ENCODE peak calls at places on chromosomes 13 and 19, in six cellular contexts. One of them, this sample, is unnamed.

GRCh38 chr19:28400953-28401671 is 811.8 kb downstream of the UQCRFS1 start:
- DNase-seq in esophagus squamous epithelium: no peak
- DNase-seq in coronary artery: no peak
- DNase-seq in dorsolateral prefrontal cortex: no peak
- DNase-seq in A673: no peak
- DNase-seq in RWPE2: no peak
- DNase-seq in this sample: no peak

GRCh38 chr19:38004100-38004504 is 97.1 kb downstream of the SIPA1L3 start:
- DNase-seq in esophagus squamous epithelium: no peak
- DNase-seq in coronary artery: no peak
- DNase-seq in dorsolateral prefrontal cortex: no peak
- DNase-seq in A673: no peak
- DNase-seq in RWPE2: no peak
- DNase-seq in this sample: no peak

GRCh38 chr13:46119883-46120614 is 15.2 kb upstream of the CPB2 start:
- DNase-seq in esophagus squamous epithelium: no peak
- DNase-seq in coronary artery: no peak
- DNase-seq in dorsolateral prefrontal cortex: no peak
- DNase-seq in A673: peak
- DNase-seq in RWPE2: no peak
- DNase-seq in this sample: no peak

GRCh38 chr13:94298346-94298745 is 181.1 kb downstream of the DCT start:
- DNase-seq in esophagus squamous epithelium: no peak
- DNase-seq in coronary artery: no peak
- DNase-seq in dorsolateral prefrontal cortex: no peak
- DNase-seq in A673: no peak
- DNase-seq in RWPE2: no peak
- DNase-seq in this sample: no peak

GRCh38 chr13:101272886-101273285 is 143.4 kb downstream of the NALCN start:
- DNase-seq in esophagus squamous epithelium: no peak
- DNase-seq in coronary artery: no peak
- DNase-seq in dorsolateral prefrontal cortex: no peak
- DNase-seq in A673: no peak
- DNase-seq in RWPE2: no peak
- DNase-seq in this sample: no peak

GRCh38 chr13:76646946-76647345 is 239.3 kb downstream of the KCTD12 start:
- DNase-seq in esophagus squamous epithelium: no peak
- DNase-seq in coronary artery: no peak
- DNase-seq in dorsolateral prefrontal cortex: no peak
- DNase-seq in A673: no peak
- DNase-seq in RWPE2: no peak
- DNase-seq in this sample: no peak

GRCh38 chr19:16836115-16836905 is 7.1 kb downstream of the SIN3B start:
- DNase-seq in esophagus squamous epithelium: no peak
- DNase-seq in coronary artery: no peak
- DNase-seq in dorsolateral prefrontal cortex: no peak
- DNase-seq in A673: no peak
- DNase-seq in RWPE2: no peak
- DNase-seq in this sample: no peak

GRCh38 chr13:52850396-52851152 is 2.1 kb upstream of the PCDH8 start:
- DNase-seq in esophagus squamous epithelium: no peak
- DNase-seq in coronary artery: no peak
- DNase-seq in dorsolateral prefrontal cortex: no peak
- DNase-seq in A673: peak
- DNase-seq in RWPE2: peak
- DNase-seq in this sample: no peak

GRCh38 chr13:94173312-94173854 is 306.1 kb downstream of the DCT start:
- DNase-seq in esophagus squamous epithelium: no peak
- DNase-seq in coronary artery: no peak
- DNase-seq in dorsolateral prefrontal cortex: no peak
- DNase-seq in A673: no peak
- DNase-seq in RWPE2: no peak
- DNase-seq in this sample: no peak

GRCh38 chr19:45423589-45424190 is at the start of gene ERCC1:
- DNase-seq in esophagus squamous epithelium: peak
- DNase-seq in coronary artery: peak
- DNase-seq in dorsolateral prefrontal cortex: peak
- DNase-seq in A673: peak
- DNase-seq in RWPE2: peak
- DNase-seq in this sample: peak

GRCh38 chr13:110047511-110047910 is 259.4 kb downstream of the COL4A1 start:
- DNase-seq in esophagus squamous epithelium: no peak
- DNase-seq in coronary artery: peak
- DNase-seq in dorsolateral prefrontal cortex: no peak
- DNase-seq in A673: no peak
- DNase-seq in RWPE2: no peak
- DNase-seq in this sample: no peak

GRCh38 chr13:80979035-80979641 is 638.2 kb upstream of the SPRY2 start:
- DNase-seq in esophagus squamous epithelium: no peak
- DNase-seq in coronary artery: no peak
- DNase-seq in dorsolateral prefrontal cortex: peak
- DNase-seq in A673: peak
- DNase-seq in RWPE2: no peak
- DNase-seq in this sample: no peak

GRCh38 chr13:99215466-99215865 is 14.8 kb downstream of the UBAC2 start:
- DNase-seq in esophagus squamous epithelium: no peak
- DNase-seq in coronary artery: no peak
- DNase-seq in dorsolateral prefrontal cortex: no peak
- DNase-seq in A673: no peak
- DNase-seq in RWPE2: no peak
- DNase-seq in this sample: no peak

GRCh38 chr19:9000933-9001332 is 9.3 kb downstream of the MUC16 start:
- DNase-seq in esophagus squamous epithelium: no peak
- DNase-seq in coronary artery: no peak
- DNase-seq in dorsolateral prefrontal cortex: no peak
- DNase-seq in A673: no peak
- DNase-seq in RWPE2: no peak
- DNase-seq in this sample: no peak

GRCh38 chr19:40542197-40542859 is 34.3 kb upstream of the SHKBP1 start:
- DNase-seq in esophagus squamous epithelium: no peak
- DNase-seq in coronary artery: peak
- DNase-seq in dorsolateral prefrontal cortex: no peak
- DNase-seq in A673: peak
- DNase-seq in RWPE2: no peak
- DNase-seq in this sample: no peak

GRCh38 chr19:19064811-19065745 is 1.3 kb downstream of the SLC25A42 start:
- DNase-seq in esophagus squamous epithelium: no peak
- DNase-seq in coronary artery: no peak
- DNase-seq in dorsolateral prefrontal cortex: no peak
- DNase-seq in A673: peak
- DNase-seq in RWPE2: no peak
- DNase-seq in this sample: no peak

GRCh38 chr19:18085702-18086457 is 854 bp downstream of the IL12RB1 start:
- DNase-seq in esophagus squamous epithelium: no peak
- DNase-seq in coronary artery: no peak
- DNase-seq in dorsolateral prefrontal cortex: no peak
- DNase-seq in A673: no peak
- DNase-seq in RWPE2: no peak
- DNase-seq in this sample: no peak

GRCh38 chr19:45110811-45111210 is 17.8 kb downstream of the PPP1R37 start:
- DNase-seq in esophagus squamous epithelium: no peak
- DNase-seq in coronary artery: no peak
- DNase-seq in dorsolateral prefrontal cortex: no peak
- DNase-seq in A673: no peak
- DNase-seq in RWPE2: no peak
- DNase-seq in this sample: no peak

GRCh38 chr13:26968431-26969335 is 202.9 kb downstream of the USP12 start:
- DNase-seq in esophagus squamous epithelium: no peak
- DNase-seq in coronary artery: no peak
- DNase-seq in dorsolateral prefrontal cortex: no peak
- DNase-seq in A673: no peak
- DNase-seq in RWPE2: no peak
- DNase-seq in this sample: no peak

GRCh38 chr13:41547253-41548000 is 90.1 kb downstream of the RGCC start:
- DNase-seq in esophagus squamous epithelium: no peak
- DNase-seq in coronary artery: peak
- DNase-seq in dorsolateral prefrontal cortex: peak
- DNase-seq in A673: no peak
- DNase-seq in RWPE2: no peak
- DNase-seq in this sample: no peak

GRCh38 chr13:33132644-33133440 is 116.6 kb downstream of the KL start:
- DNase-seq in esophagus squamous epithelium: no peak
- DNase-seq in coronary artery: no peak
- DNase-seq in dorsolateral prefrontal cortex: no peak
- DNase-seq in A673: no peak
- DNase-seq in RWPE2: no peak
- DNase-seq in this sample: no peak

GRCh38 chr19:52527134-52527953 is at the start of gene ZNF808:
- DNase-seq in esophagus squamous epithelium: peak
- DNase-seq in coronary artery: peak
- DNase-seq in dorsolateral prefrontal cortex: peak
- DNase-seq in A673: peak
- DNase-seq in RWPE2: peak
- DNase-seq in this sample: peak

GRCh38 chr13:110177790-110178189 is 129.2 kb downstream of the COL4A1 start:
- DNase-seq in esophagus squamous epithelium: no peak
- DNase-seq in coronary artery: no peak
- DNase-seq in dorsolateral prefrontal cortex: no peak
- DNase-seq in A673: no peak
- DNase-seq in RWPE2: no peak
- DNase-seq in this sample: no peak

GRCh38 chr13:99980201-99981114 is 1.1 kb upstream of the ZIC2 start:
- DNase-seq in esophagus squamous epithelium: no peak
- DNase-seq in coronary artery: no peak
- DNase-seq in dorsolateral prefrontal cortex: no peak
- DNase-seq in A673: peak
- DNase-seq in RWPE2: no peak
- DNase-seq in this sample: peak

DNA sequence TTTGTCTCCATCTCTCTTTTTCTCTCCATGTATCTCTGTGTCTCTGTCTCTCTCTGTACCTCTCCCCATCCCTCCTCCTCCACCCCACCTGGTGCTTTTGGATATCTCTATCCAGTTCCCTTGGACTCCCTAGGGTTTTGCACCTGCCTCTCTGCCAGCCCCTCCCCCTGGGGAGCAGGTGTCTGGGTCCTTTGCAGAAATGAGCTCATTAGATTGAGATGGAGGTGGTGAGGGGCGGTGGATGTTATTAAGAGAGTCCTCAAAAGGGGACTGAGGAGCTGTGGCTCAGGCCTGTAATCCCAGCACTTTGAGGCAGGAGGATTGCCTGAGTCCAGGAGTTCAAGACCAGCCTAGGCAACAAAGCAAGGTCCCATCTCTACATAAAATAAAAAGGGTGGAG is 2.1 kb downstream of the KCNN4 start:
- DNase-seq in esophagus squamous epithelium: no peak
- DNase-seq in coronary artery: no peak
- DNase-seq in dorsolateral prefrontal cortex: no peak
- DNase-seq in A673: no peak
- DNase-seq in RWPE2: no peak
- DNase-seq in this sample: no peak
- H3K27ac ChIP-seq in esophagus squamous epithelium: peak
- H3K27ac ChIP-seq in coronary artery: no peak
- H3K27ac ChIP-seq in dorsolateral prefrontal cortex: no peak
- H3K27ac ChIP-seq in A673: no peak
- H3K27ac ChIP-seq in RWPE2: peak
- H3K27ac ChIP-seq in this sample: peak

DNA sequence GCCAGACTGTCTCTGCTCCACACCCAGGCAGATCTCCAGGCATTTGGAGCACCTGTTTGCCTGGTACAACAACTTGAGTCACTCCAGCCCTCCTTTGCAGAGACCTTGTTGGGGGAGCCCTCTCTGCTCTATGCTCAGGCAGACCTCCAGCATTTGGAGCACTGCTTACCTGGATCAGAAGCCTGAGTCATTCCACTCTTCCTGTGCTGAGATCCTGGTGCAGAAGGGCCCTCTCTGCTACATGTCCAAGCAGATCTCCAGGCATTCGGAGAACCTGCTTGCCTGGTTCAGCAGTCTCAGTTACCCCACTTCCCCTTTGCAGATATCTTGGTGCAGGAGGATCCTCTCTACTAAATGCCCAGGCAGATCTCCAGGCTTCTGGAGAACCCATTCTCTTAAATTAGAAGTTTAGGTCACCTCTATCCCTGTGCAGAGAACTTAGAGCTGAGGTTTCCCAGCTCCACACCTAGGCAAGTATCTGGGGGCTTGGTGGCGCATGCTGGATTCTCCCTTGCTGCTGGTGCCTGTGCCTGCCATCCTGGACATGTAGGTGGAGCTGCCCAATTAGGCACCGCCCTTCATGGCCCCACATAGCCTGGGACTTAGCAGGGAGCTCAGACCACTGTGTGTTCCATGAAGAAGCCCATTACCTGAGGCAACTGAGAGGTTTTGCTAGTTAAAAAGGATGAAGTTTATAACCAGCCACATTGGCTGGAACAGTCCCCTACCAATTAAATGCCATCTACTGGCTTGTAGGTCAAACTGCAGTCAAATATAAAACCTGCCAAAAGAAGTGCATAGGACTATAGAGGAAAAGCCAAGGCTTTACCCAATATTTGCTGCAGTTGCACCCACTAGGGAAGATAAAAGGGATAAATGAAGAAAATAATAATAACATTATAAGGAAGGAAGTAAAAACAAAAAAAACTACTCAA is 97.6 kb upstream of the SLITRK6 start:
- DNase-seq in esophagus squamous epithelium: no peak
- DNase-seq in coronary artery: no peak
- DNase-seq in dorsolateral prefrontal cortex: no peak
- DNase-seq in A673: peak
- DNase-seq in RWPE2: no peak
- DNase-seq in this sample: no peak
- TF ChIP-seq CTCF in esophagus squamous epithelium: peak
- TF ChIP-seq CTCF in coronary artery: no peak
- TF ChIP-seq CTCF in dorsolateral prefrontal cortex: no peak
- TF ChIP-seq CTCF in A673: peak
- TF ChIP-seq CTCF in RWPE2: peak
- TF ChIP-seq CTCF in this sample: no peak

GRCh38 chr19:39413903-39414608 is 1.6 kb downstream of the PLEKHG2 start:
- DNase-seq in esophagus squamous epithelium: no peak
- DNase-seq in coronary artery: no peak
- DNase-seq in dorsolateral prefrontal cortex: no peak
- DNase-seq in A673: no peak
- DNase-seq in RWPE2: no peak
- DNase-seq in this sample: peak

GRCh38 chr19:39412100-39412866 is at the start of gene PLEKHG2:
- DNase-seq in esophagus squamous epithelium: peak
- DNase-seq in coronary artery: peak
- DNase-seq in dorsolateral prefrontal cortex: peak
- DNase-seq in A673: peak
- DNase-seq in RWPE2: peak
- DNase-seq in this sample: peak

GRCh38 chr19:39411832-39412099 is 703 bp upstream of the PLEKHG2 start:
- DNase-seq in esophagus squamous epithelium: peak
- DNase-seq in coronary artery: peak
- DNase-seq in dorsolateral prefrontal cortex: peak
- DNase-seq in A673: peak
- DNase-seq in RWPE2: no peak
- DNase-seq in this sample: peak

GRCh38 chr19:39412867-39413268 is 399 bp downstream of the PLEKHG2 start:
- DNase-seq in esophagus squamous epithelium: no peak
- DNase-seq in coronary artery: no peak
- DNase-seq in dorsolateral prefrontal cortex: no peak
- DNase-seq in A673: no peak
- DNase-seq in RWPE2: no peak
- DNase-seq in this sample: no peak

GRCh38 chr19:39413269-39413902 is 917 bp downstream of the PLEKHG2 start:
- DNase-seq in esophagus squamous epithelium: no peak
- DNase-seq in coronary artery: no peak
- DNase-seq in dorsolateral prefrontal cortex: no peak
- DNase-seq in A673: peak
- DNase-seq in RWPE2: no peak
- DNase-seq in this sample: peak
- H3K4me3 ChIP-seq in esophagus squamous epithelium: peak
- H3K4me3 ChIP-seq in coronary artery: peak
- H3K4me3 ChIP-seq in dorsolateral prefrontal cortex: peak
- H3K4me3 ChIP-seq in A673: peak
- H3K4me3 ChIP-seq in RWPE2: peak
- H3K4me3 ChIP-seq in this sample: peak

GRCh38 chr13:40479196-40479845 is 187.1 kb downstream of the FOXO1 start:
- DNase-seq in esophagus squamous epithelium: no peak
- DNase-seq in coronary artery: no peak
- DNase-seq in dorsolateral prefrontal cortex: peak
- DNase-seq in A673: no peak
- DNase-seq in RWPE2: no peak
- DNase-seq in this sample: no peak
- H3K27ac ChIP-seq in esophagus squamous epithelium: no peak
- H3K27ac ChIP-seq in coronary artery: peak
- H3K27ac ChIP-seq in dorsolateral prefrontal cortex: peak
- H3K27ac ChIP-seq in A673: no peak
- H3K27ac ChIP-seq in RWPE2: no peak
- H3K27ac ChIP-seq in this sample: no peak

This sample was measured in suprapubic skin.